ENCODE peak calls at places on chromosomes 11 and 22, in nine cellular contexts. R, Q, U, S, E, B, T, K and Z are unnamed samples.

GRCh38 chr22:28967969-28968368 is 84.6 kb downstream of the ZNRF3 start:
- DNase-seq in R (no peak), Q (no peak), U (no peak), S (no peak), E (no peak), B (no peak), T (no peak), K (no peak), Z (no peak)

GRCh38 chr11:29750392-29750791 is 266.4 kb downstream of the KCNA4 start:
- DNase-seq in R (no peak), Q (no peak), U (no peak), S (no peak), E (no peak), B (no peak), T (no peak), K (no peak), Z (no peak)

GRCh38 chr11:69059429-69059828 is 10.7 kb downstream of the TPCN2 start:
- DNase-seq in R (no peak), Q (no peak), U (no peak), S (peak), E (no peak), B (no peak), T (no peak), K (no peak), Z (no peak)

GRCh38 chr11:63641727-63642126 is 27.5 kb upstream of the PLAAT3 start:
- DNase-seq in R (no peak), Q (no peak), U (no peak), S (no peak), E (no peak), B (peak), T (no peak), K (no peak), Z (no peak)

GRCh38 chr11:72642815-72643511 is 31.3 kb downstream of the PDE2A start:
- DNase-seq in R (peak), Q (peak), U (peak), S (no peak), E (no peak), B (peak), T (peak), K (peak), Z (peak)

GRCh38 chr11:35138949-35139881 is at the start of gene CD44:
- DNase-seq in R (peak), Q (peak), U (peak), S (peak), E (no peak), B (peak), T (peak), K (peak), Z (peak)

GRCh38 chr11:133977067-133977681 is 20.4 kb upstream of the IGSF9B start:
- DNase-seq in R (no peak), Q (peak), U (no peak), S (peak), E (no peak), B (no peak), T (peak), K (no peak), Z (no peak)

GRCh38 chr11:71502871-71503435 is 24.1 kb upstream of the KRTAP5-7 start:
- DNase-seq in R (no peak), Q (no peak), U (no peak), S (no peak), E (no peak), B (no peak), T (no peak), K (peak), Z (no peak)

GRCh38 chr11:133951484-133952198 is 5.1 kb downstream of the IGSF9B start:
- DNase-seq in R (peak), Q (no peak), U (peak), S (no peak), E (no peak), B (peak), T (no peak), K (peak), Z (no peak)

GRCh38 chr11:101618691-101619090 is 34.9 kb upstream of the TRPC6 start:
- DNase-seq in R (no peak), Q (no peak), U (peak), S (no peak), E (peak), B (no peak), T (no peak), K (no peak), Z (no peak)

GRCh38 chr11:79101736-79102135 is 339.1 kb downstream of the TENM4 start:
- DNase-seq in R (no peak), Q (no peak), U (no peak), S (no peak), E (no peak), B (no peak), T (no peak), K (no peak), Z (no peak)

GRCh38 chr11:86396403-86396802 is 21.7 kb downstream of the CCDC81 start:
- DNase-seq in R (no peak), Q (no peak), U (no peak), S (no peak), E (peak), B (no peak), T (no peak), K (no peak), Z (no peak)

GRCh38 chr11:70251583-70252285 is 18.8 kb upstream of the PPFIA1 start:
- DNase-seq in R (peak), Q (no peak), U (no peak), S (no peak), E (no peak), B (no peak), T (no peak), K (peak), Z (no peak)

GRCh38 chr22:38163844-38164577 is 17.6 kb downstream of the PLA2G6 start:
- DNase-seq in R (no peak), Q (no peak), U (no peak), S (no peak), E (no peak), B (no peak), T (no peak), K (no peak), Z (no peak)

GRCh38 chr22:30116362-30117117 is 36.3 kb downstream of the HORMAD2 start:
- DNase-seq in R (no peak), Q (no peak), U (no peak), S (no peak), E (peak), B (peak), T (peak), K (no peak), Z (no peak)

GRCh38 chr11:29320196-29320595 is 696.6 kb downstream of the KCNA4 start:
- DNase-seq in R (no peak), Q (no peak), U (no peak), S (no peak), E (no peak), B (no peak), T (no peak), K (no peak), Z (no peak)

GRCh38 chr11:17571431-17572358 is 24.6 kb downstream of the OTOG start:
- DNase-seq in R (no peak), Q (no peak), U (no peak), S (no peak), E (no peak), B (no peak), T (no peak), K (peak), Z (no peak)

GRCh38 chr22:23781065-23781464 is 5.7 kb upstream of the SMARCB1 start:
- DNase-seq in R (no peak), Q (no peak), U (no peak), S (no peak), E (no peak), B (no peak), T (no peak), K (no peak), Z (no peak)

GRCh38 chr22:23783496-23784167 is 3.1 kb upstream of the SMARCB1 start:
- DNase-seq in R (no peak), Q (no peak), U (no peak), S (no peak), E (no peak), B (no peak), T (no peak), K (no peak), Z (no peak)

GRCh38 chr22:23784215-23784732 is 2.5 kb upstream of the SMARCB1 start:
- DNase-seq in R (no peak), Q (no peak), U (no peak), S (no peak), E (no peak), B (no peak), T (no peak), K (no peak), Z (no peak)

GRCh38 chr22:23781533-23781932 is 5.2 kb upstream of the SMARCB1 start:
- DNase-seq in R (no peak), Q (no peak), U (no peak), S (no peak), E (no peak), B (peak), T (no peak), K (no peak), Z (no peak)

DNA sequence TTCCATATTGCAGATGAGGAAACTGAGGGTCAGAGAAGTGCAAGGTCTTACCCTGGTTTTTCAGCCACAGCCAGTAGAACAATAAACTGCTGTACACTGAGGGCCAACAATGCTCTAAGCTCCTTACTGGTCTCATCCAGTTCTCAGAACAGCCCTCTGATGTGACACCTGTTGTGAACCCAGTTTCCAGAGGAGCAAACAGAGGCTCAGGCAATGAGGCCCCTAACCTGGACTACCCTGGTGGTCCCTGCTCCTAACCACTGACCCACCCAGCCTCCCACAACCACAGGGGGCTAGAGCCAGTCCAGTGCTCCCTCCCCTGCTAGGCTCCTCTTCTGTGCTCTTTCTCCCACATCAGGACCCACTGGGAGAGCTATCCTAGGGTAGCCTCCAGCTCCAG is 4.1 kb upstream of the SMARCB1 start:
- DNase-seq in R (no peak), Q (no peak), U (no peak), S (no peak), E (no peak), B (no peak), T (no peak), K (no peak), Z (no peak)
- H3K4me3 ChIP-seq in R (no peak), Q (no peak), U (no peak), S (no peak), E (no peak), B (no peak), T (no peak), K (no peak), Z (no peak)

GRCh38 chr11:12064136-12064953 is 46.0 kb upstream of the MICAL2 start:
- DNase-seq in R (no peak), Q (no peak), U (no peak), S (no peak), E (no peak), B (no peak), T (peak), K (no peak), Z (no peak)

GRCh38 chr11:12066056-12066798 is 44.2 kb upstream of the MICAL2 start:
- DNase-seq in R (no peak), Q (no peak), U (peak), S (no peak), E (peak), B (peak), T (peak), K (peak), Z (no peak)

GRCh38 chr11:12066799-12067508 is 43.4 kb upstream of the MICAL2 start:
- DNase-seq in R (peak), Q (no peak), U (peak), S (no peak), E (peak), B (peak), T (peak), K (peak), Z (peak)

GRCh38 chr11:12063251-12063650 is 47.1 kb upstream of the MICAL2 start:
- DNase-seq in R (no peak), Q (no peak), U (no peak), S (no peak), E (no peak), B (no peak), T (no peak), K (no peak), Z (no peak)

DNA sequence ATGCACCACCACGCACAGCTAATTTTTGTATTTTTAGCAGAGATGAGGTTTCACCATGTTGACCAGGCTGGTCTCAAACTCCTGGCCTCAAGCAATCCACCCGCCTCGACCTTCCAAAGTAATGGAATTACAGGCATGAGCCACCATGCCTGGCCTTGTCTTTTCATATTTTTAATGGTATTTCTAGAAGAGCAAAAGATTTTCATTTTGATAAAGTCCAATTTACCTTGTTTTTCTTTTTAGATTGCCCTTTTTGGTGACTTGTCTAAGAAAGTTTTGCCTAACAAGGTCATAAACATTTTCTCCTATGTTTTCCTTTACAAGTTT is 45.5 kb upstream of the MICAL2 start:
- DNase-seq in R (no peak), Q (no peak), U (no peak), S (no peak), E (no peak), B (no peak), T (no peak), K (no peak), Z (no peak)
- H3K4me3 ChIP-seq in R (no peak), Q (no peak), U (no peak), S (no peak), E (no peak), B (no peak), T (no peak), K (no peak), Z (no peak)

DNA sequence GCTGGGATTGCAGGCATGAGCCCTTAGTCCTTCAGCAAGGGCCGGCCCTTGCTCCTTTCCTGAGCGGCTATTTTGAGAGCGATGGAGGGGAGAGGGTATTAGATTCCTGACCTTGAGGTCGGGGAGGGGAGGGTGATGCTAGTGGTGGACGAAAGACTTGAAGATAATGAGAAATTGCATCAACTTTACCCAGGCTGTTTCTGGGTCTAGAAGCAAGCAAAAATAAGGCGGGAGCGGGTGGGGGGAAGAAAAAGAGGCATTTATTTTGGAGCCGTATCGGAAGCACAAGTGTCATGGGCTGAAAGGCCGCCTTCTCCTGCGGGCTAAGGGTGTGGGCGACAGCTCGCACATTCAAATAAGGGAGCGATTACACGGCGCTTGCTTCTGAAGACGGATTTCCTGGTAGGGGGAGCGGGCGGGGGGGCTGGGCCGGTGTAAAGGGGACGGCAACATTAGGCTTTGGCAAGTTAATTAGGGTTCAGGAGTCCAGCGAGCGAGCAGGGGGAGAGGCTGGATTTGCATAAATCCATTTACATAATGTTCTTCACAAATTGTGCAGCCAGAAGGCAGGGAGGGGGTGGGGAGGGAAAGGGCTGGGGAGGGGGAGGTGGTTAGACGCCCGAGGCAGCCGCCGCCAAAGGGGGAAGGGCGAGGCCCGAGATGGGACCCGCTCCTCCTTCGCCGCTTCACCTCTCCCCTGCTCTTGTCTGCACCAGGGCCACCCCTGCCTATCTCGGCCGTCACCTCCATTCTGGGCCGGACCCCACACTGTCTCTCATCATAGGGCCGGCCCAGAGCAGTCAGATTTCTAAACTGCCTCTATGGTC is 245.9 kb downstream of the MIAT start:
- DNase-seq in R (peak), Q (no peak), U (peak), S (no peak), E (no peak), B (no peak), T (no peak), K (no peak), Z (no peak)
- H3K4me3 ChIP-seq in R (peak), Q (no peak), U (peak), S (no peak), E (no peak), B (no peak), T (no peak), K (peak), Z (no peak)

GRCh38 chr11:57641011-57641410 is 8.7 kb downstream of the YPEL4 start:
- DNase-seq in R (peak), Q (no peak), U (peak), S (no peak), E (no peak), B (peak), T (peak), K (no peak), Z (no peak)
- H3K4me3 ChIP-seq in R (peak), Q (no peak), U (no peak), S (no peak), E (no peak), B (no peak), T (no peak), K (no peak), Z (no peak)

DNA sequence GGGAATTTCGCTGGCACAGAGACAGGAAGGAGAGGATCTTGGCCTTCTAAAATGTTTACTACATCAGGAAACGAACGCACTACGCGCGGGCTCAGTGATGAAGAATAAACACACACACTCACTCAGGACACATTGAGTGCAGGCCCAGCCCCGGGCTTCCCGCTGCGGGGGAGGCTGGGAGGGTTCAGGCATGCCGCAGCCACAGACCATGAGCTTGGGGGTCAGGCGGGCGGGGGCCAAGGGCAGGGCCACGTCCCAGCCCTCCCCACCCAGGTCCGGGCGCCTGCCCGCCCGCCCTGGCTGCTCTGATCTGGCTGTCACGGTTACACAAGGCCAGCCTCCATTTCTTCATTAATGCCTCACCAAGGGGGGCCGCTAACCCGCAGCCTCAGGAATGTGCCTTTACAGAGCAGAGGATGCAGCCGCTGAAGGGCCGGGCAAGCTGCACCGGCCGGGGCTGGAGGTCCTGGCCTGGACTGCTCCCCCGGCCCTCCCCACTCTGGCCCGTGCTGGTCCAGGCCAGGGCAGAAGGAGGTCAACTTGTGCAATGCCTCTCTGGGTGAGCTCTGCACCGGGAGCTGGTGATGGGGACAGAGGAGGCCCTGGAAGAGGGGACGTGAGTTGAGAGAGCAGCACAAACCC is 41.7 kb downstream of the IGF2 start:
- DNase-seq in R (peak), Q (no peak), U (peak), S (peak), E (peak), B (peak), T (peak), K (peak), Z (peak)
- H3K4me3 ChIP-seq in R (no peak), Q (no peak), U (no peak), S (no peak), E (no peak), B (no peak), T (no peak), K (no peak), Z (no peak)

GRCh38 chr22:20232781-20233180 is 35.3 kb downstream of the RTN4R start:
- DNase-seq in R (no peak), Q (no peak), U (no peak), S (no peak), E (no peak), B (no peak), T (no peak), K (no peak), Z (no peak)
- H3K4me3 ChIP-seq in R (no peak), Q (no peak), U (no peak), S (no peak), E (no peak), B (no peak), T (no peak), K (no peak), Z (no peak)

GRCh38 chr11:75565221-75565814 is 3.3 kb downstream of the SERPINH1 start:
- DNase-seq in R (no peak), Q (no peak), U (peak), S (no peak), E (no peak), B (peak), T (no peak), K (no peak), Z (no peak)
- H3K4me3 ChIP-seq in R (peak), Q (no peak), U (no peak), S (peak), E (peak), B (peak), T (no peak), K (peak), Z (peak)

GRCh38 chr22:45672564-45673481 is 1.2 kb downstream of the ATXN10 start:
- DNase-seq in R (no peak), Q (no peak), U (no peak), S (no peak), E (no peak), B (no peak), T (no peak), K (no peak), Z (no peak)
- H3K4me3 ChIP-seq in R (peak), Q (peak), U (peak), S (peak), E (peak), B (peak), T (peak), K (peak), Z (peak)

DNA sequence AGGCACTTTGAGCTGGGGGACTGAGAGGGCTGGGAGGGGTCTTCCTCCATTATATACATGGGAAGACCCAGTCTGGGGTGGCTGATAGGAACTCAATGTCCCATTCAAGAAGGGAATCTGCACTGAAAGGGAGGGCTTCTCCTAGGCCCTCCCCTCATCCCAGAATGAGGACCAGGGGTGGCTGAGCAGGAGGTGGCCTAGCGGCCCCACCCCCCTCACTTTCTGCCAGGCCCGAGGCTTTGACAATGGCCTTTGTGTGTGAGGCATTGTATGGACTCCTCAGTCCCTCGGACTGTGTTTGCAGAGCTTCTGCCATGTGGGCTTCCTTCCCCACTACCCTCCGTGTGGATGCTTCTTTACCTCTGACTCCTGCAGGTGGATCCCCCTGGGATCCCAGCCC is 65.7 kb downstream of the NECTIN1 start:
- DNase-seq in R (no peak), Q (no peak), U (peak), S (no peak), E (no peak), B (no peak), T (no peak), K (no peak), Z (no peak)
- H3K4me3 ChIP-seq in R (no peak), Q (no peak), U (no peak), S (no peak), E (no peak), B (no peak), T (no peak), K (no peak), Z (no peak)